ENCODE peak calls at places on chromosomes 16 and 17, in seven cellular contexts. S is SJSA1; J is SJCRH30; R is HepG2; D is cardiac muscle cell; M is CD4-positive, alpha-beta T cell; E is H1. W is an unnamed sample.

GRCh38 chr17:45160505-45161287 is 979 bp upstream of the HEXIM2 start:
- DNase-seq in S (no peak), J (peak; percentile 79), R (peak; percentile 90), D (peak; percentile 79), M (peak; percentile 51), E (no peak), W (no peak)

GRCh38 chr16:48542020-48542473 is 67.9 kb downstream of the N4BP1 start:
- DNase-seq in S (peak; percentile 31), J (no peak), R (no peak), D (peak; percentile 75), M (no peak), E (no peak), W (no peak)

GRCh38 chr17:4005296-4006164 is 41.3 kb upstream of the ATP2A3 start:
- DNase-seq in S (no peak), J (no peak), R (no peak), D (no peak), M (no peak), E (no peak), W (no peak)

GRCh38 chr17:55758171-55758570 is 7.3 kb downstream of the PCTP start:
- DNase-seq in S (no peak), J (no peak), R (no peak), D (no peak), M (no peak), E (no peak), W (no peak)

GRCh38 chr17:59561042-59561441 is 4.4 kb upstream of the DHX40 start:
- DNase-seq in S (peak; percentile 9), J (peak; percentile 4), R (peak; percentile 49), D (peak; percentile 41), M (no peak), E (no peak), W (no peak)

GRCh38 chr16:23700509-23700908 is 12.5 kb downstream of the ERN2 start:
- DNase-seq in S (no peak), J (no peak), R (no peak), D (no peak), M (no peak), E (no peak), W (no peak)

GRCh38 chr17:28145348-28145747 is 102.9 kb downstream of the NLK start:
- DNase-seq in S (peak; percentile 54), J (no peak), R (no peak), D (peak; percentile 7), M (no peak), E (no peak), W (peak; percentile 30)

GRCh38 chr17:39196820-39197331 is 593 bp downstream of the CACNB1 start:
- DNase-seq in S (no peak), J (peak; percentile 71), R (no peak), D (no peak), M (no peak), E (no peak), W (no peak)

GRCh38 chr17:82305727-82306300 is 11.6 kb downstream of the CD7 start:
- DNase-seq in S (no peak), J (no peak), R (no peak), D (no peak), M (no peak), E (no peak), W (no peak)

GRCh38 chr17:13694934-13695333 is 93.2 kb upstream of the HS3ST3A1 start:
- DNase-seq in S (no peak), J (no peak), R (no peak), D (no peak), M (no peak), E (no peak), W (no peak)

GRCh38 chr17:13699261-13699660 is 97.5 kb upstream of the HS3ST3A1 start:
- DNase-seq in S (no peak), J (no peak), R (no peak), D (no peak), M (no peak), E (no peak), W (no peak)

GRCh38 chr17:13704333-13704732 is 102.6 kb upstream of the HS3ST3A1 start:
- DNase-seq in S (peak; percentile 54), J (no peak), R (no peak), D (peak; percentile 41), M (no peak), E (no peak), W (peak; percentile 26)

GRCh38 chr17:13702266-13702665 is 100.5 kb upstream of the HS3ST3A1 start:
- DNase-seq in S (no peak), J (no peak), R (no peak), D (no peak), M (no peak), E (no peak), W (peak; percentile 76)

DNA sequence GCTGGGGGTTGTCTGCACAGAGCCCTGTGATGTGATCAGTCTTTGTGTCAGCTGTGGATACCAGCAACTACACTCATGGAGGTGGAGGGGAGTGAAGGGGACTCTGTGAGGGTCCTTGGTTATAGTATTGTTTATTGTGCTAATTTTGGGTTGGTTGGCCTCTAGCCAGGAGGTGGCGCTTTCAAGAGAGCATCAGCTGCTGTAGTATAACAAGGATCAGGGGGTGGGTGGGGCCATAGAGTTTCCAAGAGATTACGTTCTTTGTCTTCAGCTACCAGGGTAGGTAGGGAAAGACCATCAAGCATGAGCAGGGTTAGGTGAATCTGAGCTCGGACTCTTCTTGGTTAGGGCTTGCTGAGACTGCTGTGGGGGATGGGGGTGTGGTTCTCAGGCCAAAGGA is 97.1 kb upstream of the HS3ST3A1 start:
- DNase-seq in S (no peak), J (peak; percentile 61), R (no peak), D (no peak), M (no peak), E (no peak), W (no peak)
- H3K27me3 ChIP-seq in S (no peaks in the 10 kb centered on the region), J (no peaks in the 10 kb centered on the region), R (no peaks in the 10 kb centered on the region), D (no peaks in the 10 kb centered on the region), M (no peaks in the 10 kb centered on the region), E (no peaks in the 10 kb centered on the region), W (no peaks in the 10 kb centered on the region)

GRCh38 chr16:1271380-1271749 is 15.5 kb downstream of the TPSD1 start:
- DNase-seq in S (no peak), J (no peak), R (no peak), D (no peak), M (no peak), E (no peak), W (no peak)

GRCh38 chr16:1275791-1276579 is 20.1 kb downstream of the TPSD1 start:
- DNase-seq in S (no peak), J (peak; percentile 72), R (no peak), D (no peak), M (no peak), E (no peak), W (no peak)

GRCh38 chr16:1276580-1276878 is 20.7 kb downstream of the TPSD1 start:
- DNase-seq in S (no peak), J (no peak), R (no peak), D (no peak), M (no peak), E (no peak), W (no peak)

GRCh38 chr16:1272453-1273198 is 16.8 kb downstream of the TPSD1 start:
- DNase-seq in S (no peak), J (no peak), R (no peak), D (no peak), M (no peak), E (no peak), W (no peak)

GRCh38 chr16:1273816-1274215 is 17.9 kb downstream of the TPSD1 start:
- DNase-seq in S (no peak), J (peak; percentile 2), R (no peak), D (no peak), M (no peak), E (no peak), W (no peak)
- H3K27me3 ChIP-seq in S (peaks cover 43% of the 10 kb centered on the region), J (peaks cover 41% of the 10 kb centered on the region), R (peaks cover 18% of the 10 kb centered on the region), D (peaks cover 3% of the 10 kb centered on the region), M (peaks cover 22% of the 10 kb centered on the region), E (no peaks in the 10 kb centered on the region), W (no peaks in the 10 kb centered on the region)

GRCh38 chr17:8063761-8064589 is 23.5 kb downstream of the ALOX12B start:
- DNase-seq in S (no peak), J (no peak), R (no peak), D (no peak), M (no peak), E (no peak), W (no peak)

GRCh38 chr17:8064590-8065019 is 22.9 kb downstream of the ALOX12B start:
- DNase-seq in S (no peak), J (no peak), R (no peak), D (no peak), M (no peak), E (no peak), W (no peak)

GRCh38 chr17:8062435-8062806 is 23.6 kb downstream of the ALOX15B start:
- DNase-seq in S (no peak), J (no peak), R (no peak), D (peak; percentile 74), M (no peak), E (no peak), W (no peak)

GRCh38 chr17:8060274-8060673 is 21.4 kb downstream of the ALOX15B start:
- DNase-seq in S (peak; percentile 40), J (peak; percentile 33), R (peak; percentile 65), D (peak; percentile 80), M (peak; percentile 33), E (no peak), W (peak; percentile 8)

DNA sequence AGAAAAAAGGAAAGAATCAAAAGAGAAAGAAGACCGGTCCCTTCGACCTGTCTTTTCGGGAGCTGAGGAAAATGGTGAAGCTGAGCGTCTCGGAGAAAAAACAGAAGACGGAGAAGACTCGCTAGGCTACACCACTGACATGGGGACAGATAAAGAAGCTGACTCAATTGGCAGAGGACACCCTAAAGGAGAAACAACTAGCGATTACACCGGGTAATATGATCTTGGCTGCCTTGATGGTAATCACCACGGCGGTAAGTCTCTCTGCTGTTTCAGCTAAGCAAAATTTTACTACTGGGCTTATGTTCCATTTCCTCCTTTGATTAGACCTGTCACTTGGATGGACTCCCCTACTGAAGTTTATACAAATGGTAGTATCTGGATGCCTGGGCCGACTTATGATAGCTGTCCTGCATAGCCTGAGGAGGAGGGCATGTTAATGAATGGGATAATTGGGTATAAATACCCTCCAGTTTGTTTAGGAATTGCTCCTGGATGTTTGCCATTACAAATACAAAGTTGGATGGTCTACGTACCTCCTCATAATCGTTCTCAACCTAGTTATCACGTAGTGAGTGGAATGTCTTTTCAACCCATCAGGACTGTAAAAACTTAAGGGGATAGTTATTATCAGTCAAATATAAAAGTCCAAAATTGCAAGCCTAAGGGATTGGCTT is 24.1 kb downstream of the ALOX15B start:
- DNase-seq in S (no peak), J (no peak), R (no peak), D (no peak), M (no peak), E (no peak), W (no peak)
- H3K27me3 ChIP-seq in S (peaks cover 64% of the 10 kb centered on the region), J (peaks cover 8% of the 10 kb centered on the region), R (peaks cover 4% of the 10 kb centered on the region), D (peaks cover 90% of the 10 kb centered on the region), M (peaks cover 56% of the 10 kb centered on the region), E (peaks cover 20% of the 10 kb centered on the region), W (peaks cover 46% of the 10 kb centered on the region)

GRCh38 chr16:73063284-73063733 is 15.4 kb upstream of the ZFHX3 start:
- DNase-seq in S (no peak), J (no peak), R (no peak), D (no peak), M (no peak), E (no peak), W (no peak)

GRCh38 chr16:73060948-73061495 is 13.1 kb upstream of the ZFHX3 start:
- DNase-seq in S (peak; percentile 47), J (no peak), R (no peak), D (no peak), M (no peak), E (no peak), W (no peak)

GRCh38 chr16:73064227-73064995 is 16.5 kb upstream of the ZFHX3 start:
- DNase-seq in S (no peak), J (peak; percentile 12), R (no peak), D (peak; percentile 88), M (no peak), E (no peak), W (no peak)

GRCh38 chr16:73063854-73064226 is 15.9 kb upstream of the ZFHX3 start:
- DNase-seq in S (no peak), J (no peak), R (no peak), D (no peak), M (no peak), E (no peak), W (no peak)

GRCh38 chr16:73062640-73063283 is 14.8 kb upstream of the ZFHX3 start:
- DNase-seq in S (no peak), J (no peak), R (no peak), D (peak; percentile 14), M (no peak), E (no peak), W (no peak)
- H3K27me3 ChIP-seq in S (no peaks in the 10 kb centered on the region), J (no peaks in the 10 kb centered on the region), R (no peaks in the 10 kb centered on the region), D (peaks cover 85% of the 10 kb centered on the region), M (peaks cover 86% of the 10 kb centered on the region), E (peaks cover 84% of the 10 kb centered on the region), W (no peaks in the 10 kb centered on the region)

W was measured in BJ.